ENCODE peak calls at places on chromosomes 16 and 17, in six cellular contexts. Q is NCI-H1105 treated with DMSO at 0.1 percent for 48 hours; G is activated T-helper 2 cell treated with anti-CD3 and anti-CD28 coated beads, Interferon-gamma antibody, Interleukin-2, Interleukin-4, amounts not matched to agents 10 μg/mL and 5 μg/mL and 100 μg/mL, durations not matched to agents 14 hours and 24 hours and 36 hours; B is activated T-cell treated with anti-CD3 and anti-CD28 coated beads for 1 hour; A is CD8-positive, alpha-beta memory T cell; D is fibroblast of villous mesenchyme. Z is an unnamed sample.

GRCh38 chr16:57530531-57531252 is 5.7 kb downstream of the CCDC102A start:
- DNase-seq in G (no peak), Q (no peak), A (no peak), D (no peak), B (no peak), Z (no peak)

GRCh38 chr16:70725912-70726828 is 40.3 kb upstream of the MTSS2 start:
- DNase-seq in B (no peak), D (peak; percentile 71), G (no peak), Q (no peak), A (no peak), Z (no peak)

GRCh38 chr17:38464723-38465419 is 36.6 kb downstream of the ARHGAP23 start:
- DNase-seq in B (no peak), D (peak; percentile 94), Q (peak; percentile 47), G (no peak), A (no peak), Z (peak; percentile 76)

GRCh38 chr16:84724619-84725307 is 25.0 kb downstream of the USP10 start:
- DNase-seq in G (no peak), A (no peak), B (no peak), Q (no peak), D (peak; percentile 53), Z (peak; percentile 19)

GRCh38 chr16:68190745-68191510 is 45.0 kb downstream of the ESRP2 start:
- DNase-seq in G (no peak), D (peak; percentile 38), B (no peak), A (no peak), Q (no peak), Z (no peak)

GRCh38 chr17:32487460-32488176 is 825 bp downstream of the CDK5R1 start:
- DNase-seq in G (no peak), D (peak; percentile 13), B (no peak), Q (no peak), A (no peak), Z (peak; percentile 74)

GRCh38 chr16:68778551-68779231 is 41.6 kb downstream of the CDH1 start:
- DNase-seq in G (no peak), A (no peak), D (peak; percentile 34), Q (peak; percentile 89), B (no peak), Z (peak; percentile 89)

GRCh38 chr17:5584971-5585794 is 874 bp upstream of the NLRP1 start:
- DNase-seq in A (no peak), D (peak; percentile 68), B (no peak), Q (no peak), G (no peak), Z (no peak)

GRCh38 chr16:85870159-85870558 is 28.8 kb upstream of the IRF8 start:
- DNase-seq in D (no peak), Q (no peak), B (no peak), G (no peak), A (no peak), Z (no peak)

GRCh38 chr16:48479319-48479718 is 94.1 kb upstream of the SIAH1 start:
- DNase-seq in D (no peak), Q (no peak), B (no peak), A (no peak), G (no peak), Z (no peak)